ENCODE peak calls at places on chromosomes 5 and 9, in seven cellular contexts. M is fibroblast of the conjunctiva; H is effector CD4-positive, alpha-beta T cell; C is pulmonary artery endothelial cell; T is HepG2; I is lower leg skin; A is GM19239. S is an unnamed sample.

GRCh38 chr5:174386846-174387245 is 337.5 kb upstream of the MSX2 start:
- DNase-seq in I (no peak), H (no peak), T (no peak), C (no peak), M (no peak), A (no peak), S (no peak)

GRCh38 chr5:80825780-80826460 is 134.2 kb upstream of the RASGRF2 start:
- DNase-seq in A (no peak), H (no peak), I (no peak), M (no peak), T (no peak), C (no peak), S (no peak)

GRCh38 chr5:68875351-68875750 is 218.5 kb upstream of the SLC30A5 start:
- DNase-seq in A (no peak), M (no peak), I (no peak), C (no peak), H (no peak), T (no peak), S (no peak)

GRCh38 chr5:102554728-102555127 is 55.9 kb upstream of the SLCO6A1 start:
- DNase-seq in I (no peak), C (no peak), A (no peak), H (no peak), T (peak; percentile 12), M (no peak), S (no peak)

GRCh38 chr9:133634024-133634691 is 2.0 kb upstream of the DBH start:
- DNase-seq in H (no peak), T (no peak), C (no peak), A (no peak), I (no peak), M (no peak), S (peak; percentile 66)

GRCh38 chr5:112338681-112339337 is 80.3 kb downstream of the EPB41L4A start:
- DNase-seq in C (peak; percentile 81), I (peak; percentile 59), M (peak; percentile 10), H (no peak), A (no peak), T (peak; percentile 18), S (no peak)

GRCh38 chr9:137314561-137315560 is 12.8 kb upstream of the NRARP start:
- DNase-seq in C (no peak), I (peak; percentile 12), H (no peak), A (peak; percentile 23), T (no peak), M (no peak), S (peak; percentile 78)

GRCh38 chr5:156367602-156368001 is 40.6 kb downstream of the SGCD start:
- DNase-seq in T (peak; percentile 2), I (no peak), C (no peak), A (no peak), H (no peak), M (peak; percentile 62), S (no peak)

S was measured in kidney.